ENCODE peak calls at places on chromosome 6, in four cellular contexts. X is H1, C is GM12878, F is K562. P is an unnamed sample.

GRCh38 chr6:146100776-146101175 is 71.9 kb downstream of the GRM1 start:
- DNase-seq in X (no peak), C (no peak), F (no peak), P (no peak)

GRCh38 chr6:17729223-17730077 is 22.7 kb upstream of the NUP153 start:
- DNase-seq in X (no peak), C (no peak), F (no peak), P (no peak)

GRCh38 chr6:31103136-31103535 is 9.2 kb downstream of the C6orf15 start:
- DNase-seq in X (no peak), C (no peak), F (no peak), P (no peak)

GRCh38 chr6:78614961-78615360 is 252.4 kb upstream of the IRAK1BP1 start:
- DNase-seq in X (no peak), C (peak; percentile 4), F (no peak), P (no peak)

GRCh38 chr6:92892626-92893025 is 526.7 kb downstream of the EPHA7 start:
- DNase-seq in X (no peak), C (no peak), F (no peak), P (no peak)

GRCh38 chr6:24513602-24514001 is 18.8 kb downstream of the ALDH5A1 start:
- DNase-seq in X (no peak), C (no peak), F (no peak), P (no peak)

GRCh38 chr6:138226701-138227315 is 8.5 kb upstream of the PBOV1 start:
- DNase-seq in X (no peak), C (no peak), F (no peak), P (no peak)

GRCh38 chr6:30768634-30769087 is 24.3 kb upstream of the IER3 start:
- DNase-seq in X (no peak), C (no peak), F (no peak), P (no peak)

GRCh38 chr6:34146801-34147592 is 1.1 kb upstream of the GRM4 start:
- DNase-seq in X (peak; percentile 38), C (no peak), F (no peak), P (no peak)

GRCh38 chr6:16758163-16758975 is 2.9 kb downstream of the ATXN1 start:
- DNase-seq in X (no peak), C (no peak), F (no peak), P (no peak)

GRCh38 chr6:34115396-34116314 is 30.2 kb downstream of the GRM4 start:
- DNase-seq in X (peak; percentile 85), C (no peak), F (peak; percentile 79), P (no peak)

GRCh38 chr6:25257686-25258348 is 21.4 kb upstream of the CARMIL1 start:
- DNase-seq in X (no peak), C (no peak), F (no peak), P (no peak)

GRCh38 chr6:146901940-146902816 is 302.0 kb upstream of the STXBP5 start:
- DNase-seq in X (no peak), C (no peak), F (no peak), P (no peak)

GRCh38 chr6:17865798-17866725 is 121.4 kb downstream of the KIF13A start:
- DNase-seq in X (no peak), C (no peak), F (no peak), P (no peak)

GRCh38 chr6:137102050-137102848 is 57.5 kb upstream of the IL20RA start:
- DNase-seq in X (no peak), C (peak; percentile 92), F (no peak), P (no peak)

GRCh38 chr6:46042355-46042999 is 26.8 kb upstream of the CLIC5 start:
- DNase-seq in X (no peak), C (no peak), F (peak; percentile 38), P (peak; percentile 8)

GRCh38 chr6:46050845-46051405 is 35.3 kb upstream of the CLIC5 start:
- DNase-seq in X (no peak), C (no peak), F (no peak), P (no peak)

GRCh38 chr6:46044876-46045617 is 29.4 kb upstream of the CLIC5 start:
- DNase-seq in X (no peak), C (no peak), F (no peak), P (no peak)

GRCh38 chr6:46048646-46049297 is 33.1 kb upstream of the CLIC5 start:
- DNase-seq in X (no peak), C (no peak), F (no peak), P (no peak)

DNA sequence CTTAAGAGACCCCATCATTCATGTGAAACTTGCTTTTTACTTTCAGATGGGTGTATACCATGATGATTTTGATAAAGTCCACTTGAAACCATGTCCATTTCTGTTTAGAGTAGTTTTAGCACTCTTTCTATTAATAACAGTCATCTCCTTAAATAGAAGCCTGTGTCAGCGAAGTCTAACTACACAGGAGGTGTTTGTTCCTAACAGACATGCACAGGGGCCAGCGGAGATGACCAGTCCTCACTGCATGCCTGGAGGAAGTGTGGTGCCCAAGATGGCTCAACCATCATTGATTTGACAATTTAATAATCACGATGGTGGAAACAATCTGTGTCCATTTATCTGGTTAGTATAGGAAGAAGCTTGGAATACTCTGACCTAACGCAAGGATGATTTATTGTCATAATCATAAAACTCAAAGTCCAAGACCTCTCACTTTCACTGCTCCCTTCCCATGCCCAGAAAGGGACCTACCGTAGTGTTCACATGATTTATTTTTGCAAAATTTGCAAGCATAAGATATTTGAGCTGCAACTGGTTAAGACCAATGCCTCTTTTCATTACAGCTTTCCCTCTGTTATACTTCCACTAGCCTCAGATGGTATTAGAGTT is 31.0 kb upstream of the CLIC5 start:
- DNase-seq in X (no peak), C (no peak), F (no peak), P (no peak)
- TF ChIP-seq NRF1 in X (no peak), C (no peak), F (no peak), P (no peak)

GRCh38 chr6:47308223-47308567 is 1.5 kb downstream of the TNFRSF21 start:
- DNase-seq in X (no peak), C (no peak), F (no peak), P (no peak)
- H3K27ac ChIP-seq in X (no peak overlapping the region), C (no peak overlapping the region), F (no peak overlapping the region), P (no peak overlapping the region)

GRCh38 chr6:148287979-148288378 is 54.7 kb upstream of the SASH1 start:
- DNase-seq in X (no peak), C (no peak), F (no peak), P (no peak)
- TF ChIP-seq NRF1 in X (no peak), C (no peak), F (no peak), P (no peak)

GRCh38 chr6:3071568-3071967 is 3.3 kb downstream of the RIPK1 start:
- DNase-seq in X (no peak), C (no peak), F (no peak), P (no peak)
- H3K27ac ChIP-seq in X (no peak overlapping the region), C (no peak overlapping the region), F (no peak overlapping the region), P (no peak overlapping the region)

GRCh38 chr6:148513145-148514071 is 170.8 kb downstream of the SASH1 start:
- DNase-seq in X (no peak), C (no peak), F (no peak), P (no peak)

GRCh38 chr6:148508401-148509151 is 165.9 kb downstream of the SASH1 start:
- DNase-seq in X (no peak), C (no peak), F (no peak), P (no peak)

GRCh38 chr6:148507774-148508173 is 165.1 kb downstream of the SASH1 start:
- DNase-seq in X (no peak), C (no peak), F (no peak), P (no peak)

GRCh38 chr6:148509152-148509571 is 166.5 kb downstream of the SASH1 start:
- DNase-seq in X (no peak), C (no peak), F (no peak), P (no peak)

GRCh38 chr6:148509789-148510581 is 167.3 kb downstream of the SASH1 start:
- DNase-seq in X (no peak), C (no peak), F (no peak), P (no peak)
- TF ChIP-seq NRF1 in X (no peak), C (no peak), F (no peak), P (no peak)

DNA sequence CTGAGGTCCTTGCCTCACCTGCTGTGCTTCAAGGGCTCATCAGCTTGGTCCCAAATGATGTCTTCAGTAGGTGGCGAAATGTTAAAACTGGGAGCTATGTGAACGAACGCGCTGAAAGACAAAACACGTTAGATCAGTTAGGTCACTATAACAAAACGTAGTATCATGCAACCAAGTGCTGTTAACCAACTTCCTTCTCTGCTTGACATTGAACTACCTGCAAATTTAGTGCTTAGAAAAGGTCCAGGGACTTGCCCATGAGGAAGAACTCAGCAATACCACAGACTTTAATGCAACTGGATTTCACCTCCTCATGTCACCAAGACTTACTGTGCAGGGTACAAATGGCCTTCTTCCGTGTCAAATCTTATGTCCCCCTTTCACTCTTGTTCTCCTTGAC is 24.8 kb downstream of the BACH2 start:
- DNase-seq in X (no peak), C (no peak), F (no peak), P (no peak)
- H3K27ac ChIP-seq in X (no peak overlapping the region), C (no peak overlapping the region), F (no peak overlapping the region), P (no peak overlapping the region)